ENCODE peak calls at places on chromosome 15, in eight cellular contexts. Y, X, C, L, W, K, D and Q are unnamed samples.

GRCh38 chr15:74809951-74810350 is 2.7 kb upstream of the LMAN1L start:
- DNase-seq in Y (no peak), X (no peak), C (no peak), L (no peak), W (no peak), K (no peak), D (no peak), Q (no peak)

GRCh38 chr15:48645558-48646330 is at the start of gene FBN1:
- DNase-seq in Y (no peak), X (peak), C (peak), L (peak), W (peak), K (peak), D (peak), Q (no peak)

GRCh38 chr15:71757741-71758530 is 52.4 kb upstream of the NR2E3 start:
- DNase-seq in Y (no peak), X (no peak), C (no peak), L (no peak), W (peak), K (no peak), D (no peak), Q (no peak)

GRCh38 chr15:29270976-29271375 is 1.4 kb upstream of the NSMCE3 start:
- DNase-seq in Y (no peak), X (no peak), C (no peak), L (no peak), W (no peak), K (no peak), D (no peak), Q (no peak)

GRCh38 chr15:39578851-39579486 is 1.9 kb upstream of the THBS1 start:
- DNase-seq in Y (no peak), X (no peak), C (peak), L (no peak), W (peak), K (no peak), D (no peak), Q (no peak)

GRCh38 chr15:29870495-29871151 is 48.4 kb upstream of the TJP1 start:
- DNase-seq in Y (no peak), X (peak), C (no peak), L (no peak), W (no peak), K (peak), D (no peak), Q (no peak)

GRCh38 chr15:28978661-28979060 is 92.9 kb downstream of the APBA2 start:
- DNase-seq in Y (no peak), X (no peak), C (no peak), L (no peak), W (no peak), K (no peak), D (no peak), Q (no peak)

GRCh38 chr15:43105077-43105769 is 615 bp downstream of the UBR1 start:
- DNase-seq in Y (peak), X (peak), C (no peak), L (peak), W (peak), K (no peak), D (no peak), Q (peak)

GRCh38 chr15:97978408-97979130 is 18.1 kb downstream of the ARRDC4 start:
- DNase-seq in Y (peak), X (no peak), C (no peak), L (no peak), W (peak), K (no peak), D (no peak), Q (no peak)

GRCh38 chr15:97168704-97169475 is 791.6 kb upstream of the ARRDC4 start:
- DNase-seq in Y (no peak), X (no peak), C (no peak), L (no peak), W (no peak), K (no peak), D (no peak), Q (no peak)

GRCh38 chr15:65082303-65082958 is 5.9 kb downstream of the KBTBD13 start:
- DNase-seq in Y (no peak), X (no peak), C (no peak), L (no peak), W (no peak), K (no peak), D (no peak), Q (peak)
- TF ChIP-seq POLR2A in Y (no peak), X (no peak), C (no peak), L (no peak), W (no peak), K (no peak), D (no peak), Q (no peak)

GRCh38 chr15:75842722-75843617 is at the start of gene UBE2Q2:
- DNase-seq in Y (peak), X (peak), C (peak), L (peak), W (peak), K (peak), D (peak), Q (peak)
- TF ChIP-seq POLR2A in Y (peak), X (no peak), C (no peak), L (peak), W (peak), K (peak), D (no peak), Q (no peak)

GRCh38 chr15:84658080-84658787 is at the start of gene NMB:
- DNase-seq in Y (no peak), X (peak), C (peak), L (peak), W (peak), K (peak), D (peak), Q (peak)
- TF ChIP-seq POLR2A in Y (no peak), X (no peak), C (no peak), L (no peak), W (peak), K (no peak), D (no peak), Q (peak)

GRCh38 chr15:82831894-82832600 is 22.6 kb downstream of the WHAMM start:
- DNase-seq in Y (no peak), X (no peak), C (no peak), L (no peak), W (no peak), K (no peak), D (no peak), Q (no peak)

GRCh38 chr15:82828064-82828463 is 18.6 kb downstream of the WHAMM start:
- DNase-seq in Y (no peak), X (no peak), C (no peak), L (no peak), W (no peak), K (no peak), D (no peak), Q (peak)

GRCh38 chr15:82832601-82833209 is 23.3 kb downstream of the WHAMM start:
- DNase-seq in Y (no peak), X (no peak), C (no peak), L (no peak), W (no peak), K (no peak), D (no peak), Q (no peak)

GRCh38 chr15:82830427-82831173 is 21.2 kb downstream of the WHAMM start:
- DNase-seq in Y (no peak), X (no peak), C (no peak), L (no peak), W (no peak), K (no peak), D (no peak), Q (peak)

DNA sequence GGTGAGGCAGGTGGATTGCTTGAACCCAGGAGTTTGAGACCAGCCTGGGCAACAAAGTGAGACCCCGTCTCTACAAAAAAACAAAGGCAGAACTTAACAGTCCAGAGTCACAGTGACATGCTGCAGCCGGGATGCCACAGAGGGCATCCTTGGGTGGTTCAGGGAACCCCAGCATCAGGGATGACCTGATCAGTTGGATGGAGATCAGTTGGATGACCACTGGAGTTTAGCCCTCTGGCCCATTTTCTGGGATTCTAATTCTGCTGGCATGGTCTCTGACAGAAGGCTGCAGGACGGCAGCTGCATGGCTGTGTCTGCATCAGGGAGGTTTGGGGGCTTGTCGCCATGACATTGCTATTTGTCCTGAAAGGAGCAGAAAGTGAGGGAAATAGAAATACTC is 19.8 kb downstream of the WHAMM start:
- DNase-seq in Y (no peak), X (no peak), C (no peak), L (no peak), W (no peak), K (no peak), D (no peak), Q (peak)
- TF ChIP-seq POLR2A in Y (no peak), X (no peak), C (no peak), L (no peak), W (no peak), K (no peak), D (no peak), Q (no peak)